ENCODE peak calls at places on chromosome 4, in seven cellular contexts. W is effector CD8-positive, alpha-beta T cell; Y is H4; S is PC-3; M is stimulated activated CD8-positive, alpha-beta memory T cell treated with anti-CD3 and anti-CD28 coated beads, Interleukin-4, amount 100 ng/mL, for 24 hours; F is fibroblast of pulmonary artery; D is cardiac fibroblast. I is an unnamed sample.

GRCh38 chr4:88008133-88008621 is 742 bp downstream of the PKD2 start:
- DNase-seq in W (no peak), Y (peak), S (peak), M (no peak), F (peak), D (peak), I (peak)

GRCh38 chr4:70721747-70722146 is at the start of gene RUFY3:
- DNase-seq in W (no peak), Y (peak), S (no peak), M (no peak), F (peak), D (peak), I (peak)

GRCh38 chr4:84530449-84530848 is 31.4 kb upstream of the NKX6-1 start:
- DNase-seq in W (no peak), Y (peak), S (no peak), M (no peak), F (peak), D (peak), I (no peak)

GRCh38 chr4:15500721-15501120 is 31.0 kb downstream of the CC2D2A start:
- DNase-seq in W (no peak), Y (no peak), S (no peak), M (no peak), F (no peak), D (no peak), I (no peak)

GRCh38 chr4:138909605-138910004 is 106.0 kb upstream of the NOCT start:
- DNase-seq in W (no peak), Y (no peak), S (no peak), M (no peak), F (no peak), D (no peak), I (no peak)

GRCh38 chr4:127782275-127783025 is at the start of gene HSPA4L:
- DNase-seq in W (peak), Y (peak), S (peak), M (peak), F (peak), D (peak), I (peak)

GRCh38 chr4:2537011-2537830 is 774 bp downstream of the FAM193A start:
- DNase-seq in W (peak), Y (no peak), S (peak), M (peak), F (peak), D (peak), I (no peak)

GRCh38 chr4:102687982-102688433 is 72.8 kb downstream of the MANBA start:
- DNase-seq in W (no peak), Y (no peak), S (no peak), M (no peak), F (peak), D (no peak), I (no peak)

GRCh38 chr4:104063341-104063740 is 343.6 kb upstream of the TACR3 start:
- DNase-seq in W (no peak), Y (no peak), S (no peak), M (no peak), F (no peak), D (no peak), I (no peak)

GRCh38 chr4:3518511-3518880 is 13.7 kb downstream of the LRPAP1 start:
- DNase-seq in W (no peak), Y (no peak), S (no peak), M (no peak), F (no peak), D (no peak), I (no peak)

GRCh38 chr4:150037251-150037856 is 40.9 kb upstream of the DCLK2 start:
- DNase-seq in W (no peak), Y (no peak), S (no peak), M (no peak), F (no peak), D (no peak), I (no peak)

GRCh38 chr4:168832746-168833575 is 177.1 kb downstream of the CBR4 start:
- DNase-seq in W (no peak), Y (no peak), S (no peak), M (no peak), F (peak), D (peak), I (peak)

GRCh38 chr4:74531952-74532794 is 87.2 kb downstream of the AREG start:
- DNase-seq in W (no peak), Y (peak), S (peak), M (no peak), F (peak), D (peak), I (no peak)

GRCh38 chr4:85499573-85499972 is 24.6 kb downstream of the ARHGAP24 start:
- DNase-seq in W (no peak), Y (no peak), S (no peak), M (no peak), F (no peak), D (no peak), I (no peak)

GRCh38 chr4:153065286-153065685 is 129.2 kb downstream of the FHDC1 start:
- DNase-seq in W (no peak), Y (no peak), S (no peak), M (no peak), F (no peak), D (no peak), I (no peak)

GRCh38 chr4:161931089-161931488 is 232.7 kb downstream of the FSTL5 start:
- DNase-seq in W (no peak), Y (no peak), S (peak), M (no peak), F (no peak), D (no peak), I (no peak)

GRCh38 chr4:186037692-186038658 is 31.0 kb upstream of the TLR3 start:
- DNase-seq in W (no peak), Y (peak), S (peak), M (no peak), F (peak), D (peak), I (peak)

GRCh38 chr4:8272472-8273428 is 3.2 kb downstream of the HTRA3 start:
- DNase-seq in W (no peak), Y (no peak), S (no peak), M (no peak), F (peak), D (no peak), I (no peak)

GRCh38 chr4:146567396-146567795 is 45.7 kb upstream of the SLC10A7 start:
- DNase-seq in W (no peak), Y (no peak), S (peak), M (no peak), F (peak), D (peak), I (no peak)

GRCh38 chr4:52014903-52015302 is 5.3 kb downstream of the LRRC66 start:
- DNase-seq in W (no peak), Y (no peak), S (no peak), M (no peak), F (no peak), D (no peak), I (no peak)

GRCh38 chr4:733631-733980 is 28.0 kb downstream of the PCGF3 start:
- DNase-seq in W (no peak), Y (no peak), S (no peak), M (no peak), F (no peak), D (no peak), I (no peak)

GRCh38 chr4:89482926-89483595 is 175.5 kb upstream of the GPRIN3 start:
- DNase-seq in W (no peak), Y (no peak), S (peak), M (no peak), F (peak), D (no peak), I (no peak)

GRCh38 chr4:184934184-184934583 is 84.1 kb upstream of the HELT start:
- DNase-seq in W (no peak), Y (no peak), S (peak), M (no peak), F (no peak), D (peak), I (no peak)

GRCh38 chr4:47334597-47335185 is 128.8 kb downstream of the COMMD8 start:
- DNase-seq in W (no peak), Y (peak), S (peak), M (no peak), F (peak), D (peak), I (no peak)

GRCh38 chr4:151324124-151324448 is 1.3 kb downstream of the SH3D19 start:
- DNase-seq in W (no peak), Y (no peak), S (no peak), M (no peak), F (no peak), D (no peak), I (no peak)

I was measured in substantia nigra.